ENCODE peak calls at places on chromosome 22, in ten cellular contexts. D is psoas muscle, N is body of pancreas, F is ovary, J is A549, M is progenitor cell of endocrine pancreas, L is fibroblast of lung, K is AG04450, V is AG09309, W is heart left ventricle. B is an unnamed sample.
A peak's percentile ranks its signal among the peaks of the same experiment; 100 is the strongest.

GRCh38 chr22:32823024-32823730 is 21.7 kb downstream of the TIMP3 start:
- DNase-seq in D (no peak), N (peak; percentile 60), F (no peak), J (peak; percentile 64), M (peak; percentile 37), L (peak; percentile 48), K (no peak), V (no peak), W (no peak), B (peak; percentile 19)

GRCh38 chr22:28977481-28977971 is 84.1 kb downstream of the C22orf31 start:
- DNase-seq in D (no peak), N (peak; percentile 48), F (no peak), J (peak; percentile 17), M (no peak), L (peak; percentile 55), K (no peak), V (no peak), W (no peak), B (no peak)

GRCh38 chr22:24952837-24953293 is 349 bp downstream of the KIAA1671 start:
- DNase-seq in D (peak; percentile 67), N (peak; percentile 74), F (peak; percentile 71), J (peak; percentile 67), M (peak; percentile 36), L (peak; percentile 47), K (no peak), V (no peak), W (peak; percentile 41), B (no peak)

GRCh38 chr22:20080445-20080775 is 369 bp downstream of the DGCR8 start:
- DNase-seq in D (peak; percentile 83), N (peak; percentile 70), F (peak; percentile 61), J (peak; percentile 50), M (peak; percentile 48), L (peak; percentile 50), K (no peak), V (no peak), W (peak; percentile 61), B (no peak)

GRCh38 chr22:24289781-24290181 is 19.1 kb downstream of the SPECC1L start:
- DNase-seq in D (no peak), N (no peak), F (no peak), J (no peak), M (no peak), L (peak; percentile 63), K (no peak), V (no peak), W (no peak), B (no peak)

GRCh38 chr22:19530751-19531150 is 6.5 kb upstream of the CLDN5 start:
- DNase-seq in D (no peak), N (no peak), F (no peak), J (no peak), M (no peak), L (no peak), K (no peak), V (no peak), W (no peak), B (no peak)

GRCh38 chr22:35961480-35961902 is 67.1 kb downstream of the RBFOX2 start:
- DNase-seq in D (no peak), N (no peak), F (peak; percentile 63), J (peak; percentile 37), M (no peak), L (peak; percentile 94), K (peak; percentile 55), V (no peak), W (peak; percentile 68), B (peak; percentile 64)

GRCh38 chr22:48577014-48577690 is 1250.5 kb downstream of the BRD1 start:
- DNase-seq in D (peak; percentile 44), N (no peak), F (no peak), J (no peak), M (no peak), L (no peak), K (no peak), V (no peak), W (no peak), B (no peak)

GRCh38 chr22:37165066-37165465 is 15.3 kb upstream of the IL2RB start:
- DNase-seq in D (peak; percentile 19), N (no peak), F (no peak), J (no peak), M (no peak), L (no peak), K (no peak), V (no peak), W (no peak), B (no peak)

GRCh38 chr22:37166675-37167066 is 17.0 kb upstream of the IL2RB start:
- DNase-seq in D (peak; percentile 94), N (peak; percentile 86), F (peak; percentile 85), J (peak; percentile 84), M (peak; percentile 75), L (peak; percentile 61), K (no peak), V (no peak), W (peak; percentile 89), B (peak; percentile 33)

GRCh38 chr22:37167176-37167980 is 17.7 kb upstream of the IL2RB start:
- DNase-seq in D (peak; percentile 41), N (peak; percentile 3), F (no peak), J (no peak), M (no peak), L (no peak), K (no peak), V (no peak), W (peak; percentile 34), B (no peak)

GRCh38 chr22:37164535-37164887 is 14.8 kb upstream of the IL2RB start:
- DNase-seq in D (no peak), N (no peak), F (no peak), J (no peak), M (no peak), L (no peak), K (no peak), V (no peak), W (no peak), B (no peak)

DNA sequence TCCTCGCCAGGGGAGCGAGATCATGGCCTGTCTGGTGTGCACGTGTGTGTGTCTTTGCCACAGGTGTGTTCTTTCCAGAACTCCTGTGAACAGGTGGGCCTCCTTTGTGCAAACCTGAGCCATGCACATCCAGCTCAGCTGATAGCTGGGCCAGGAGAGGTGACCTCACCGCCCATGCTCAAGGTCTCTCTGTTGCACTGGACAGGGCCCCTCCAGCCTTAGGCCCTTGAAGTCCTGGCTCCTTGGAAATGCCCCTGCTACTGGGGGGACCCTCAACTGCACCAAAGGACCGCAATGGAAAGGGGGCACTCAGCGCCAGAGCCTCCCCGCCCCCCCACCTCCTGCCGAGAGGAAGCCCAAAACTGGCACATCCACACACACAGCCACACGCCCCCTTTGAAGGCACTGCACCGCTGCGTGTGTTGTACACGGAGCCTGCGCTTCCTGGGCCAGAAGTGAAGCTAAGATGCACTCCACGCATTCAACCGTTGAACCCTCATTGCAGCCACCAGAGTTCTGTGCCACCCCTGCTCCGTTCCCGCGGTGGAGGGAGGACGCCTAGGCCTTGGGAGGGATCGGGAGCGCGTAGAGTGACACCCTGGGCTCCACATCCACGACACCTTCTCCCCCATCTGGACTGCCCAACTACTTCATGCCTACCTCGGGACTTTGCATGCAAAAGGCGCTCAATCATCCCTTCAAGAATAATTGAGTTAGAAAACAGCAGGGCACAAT is 16.4 kb upstream of the IL2RB start:
- DNase-seq in D (peak; percentile 47), N (no peak), F (no peak), J (no peak), M (no peak), L (no peak), K (no peak), V (no peak), W (peak; percentile 12), B (no peak)
- TF ChIP-seq CTCF in D (no peak), N (no peak), F (no peak), J (no peak), M (no peak), L (peak; percentile 4), K (no peak), V (no peak), W (no peak), B (no peak)

DNA sequence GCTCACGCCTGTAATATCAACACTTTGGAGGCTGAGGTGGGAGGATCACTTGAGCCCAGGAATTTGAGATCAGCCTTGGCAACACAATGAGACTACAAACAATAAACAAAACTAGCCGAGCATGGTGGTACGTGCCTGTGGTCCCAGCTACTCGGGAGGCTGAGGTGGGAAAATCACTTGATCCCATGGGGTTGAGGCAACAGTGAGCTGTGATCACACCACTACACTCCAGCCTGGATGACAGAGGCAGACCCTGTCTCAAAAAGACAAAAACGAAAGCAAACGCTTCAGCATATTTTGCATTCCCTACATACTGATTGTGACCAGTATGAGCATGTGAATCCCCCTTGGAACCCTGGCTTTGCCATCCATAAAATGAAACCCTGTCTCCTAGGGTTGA is 33.9 kb upstream of the MN1 start:
- DNase-seq in D (no peak), N (no peak), F (no peak), J (no peak), M (no peak), L (peak; percentile 60), K (no peak), V (no peak), W (no peak), B (peak; percentile 32)
- TF ChIP-seq CTCF in D (no peak), N (no peak), F (no peak), J (no peak), M (no peak), L (no peak), K (no peak), V (no peak), W (no peak), B (no peak)

GRCh38 chr22:46296257-46297150 is at the start of gene GTSE1:
- DNase-seq in D (peak; percentile 99), N (peak; percentile 99), F (peak; percentile 97), J (peak; percentile 95), M (peak; percentile 94), L (peak; percentile 93), K (peak; percentile 92), V (peak; percentile 86), W (peak; percentile 99), B (peak; percentile 91)
- TF ChIP-seq CTCF in D (peak; percentile 20), N (peak; percentile 39), F (no peak), J (no peak), M (no peak), L (no peak), K (peak; percentile 10), V (no peak), W (peak; percentile 29), B (peak; percentile 2)

GRCh38 chr22:44354288-44354687 is 41.5 kb upstream of the SHISAL1 start:
- DNase-seq in D (peak; percentile 26), N (no peak), F (peak; percentile 13), J (no peak), M (no peak), L (no peak), K (no peak), V (no peak), W (peak; percentile 9), B (no peak)

GRCh38 chr22:44353063-44353440 is 40.3 kb upstream of the SHISAL1 start:
- DNase-seq in D (peak; percentile 23), N (no peak), F (peak; percentile 15), J (no peak), M (no peak), L (no peak), K (no peak), V (no peak), W (peak; percentile 10), B (no peak)

GRCh38 chr22:44357962-44358553 is 45.3 kb upstream of the SHISAL1 start:
- DNase-seq in D (peak; percentile 46), N (peak; percentile 19), F (peak; percentile 70), J (no peak), M (no peak), L (peak; percentile 44), K (no peak), V (no peak), W (peak; percentile 49), B (peak; percentile 32)

GRCh38 chr22:44357296-44357961 is 44.7 kb upstream of the SHISAL1 start:
- DNase-seq in D (peak; percentile 5), N (peak; percentile 0), F (no peak), J (no peak), M (no peak), L (no peak), K (no peak), V (no peak), W (no peak), B (no peak)

DNA sequence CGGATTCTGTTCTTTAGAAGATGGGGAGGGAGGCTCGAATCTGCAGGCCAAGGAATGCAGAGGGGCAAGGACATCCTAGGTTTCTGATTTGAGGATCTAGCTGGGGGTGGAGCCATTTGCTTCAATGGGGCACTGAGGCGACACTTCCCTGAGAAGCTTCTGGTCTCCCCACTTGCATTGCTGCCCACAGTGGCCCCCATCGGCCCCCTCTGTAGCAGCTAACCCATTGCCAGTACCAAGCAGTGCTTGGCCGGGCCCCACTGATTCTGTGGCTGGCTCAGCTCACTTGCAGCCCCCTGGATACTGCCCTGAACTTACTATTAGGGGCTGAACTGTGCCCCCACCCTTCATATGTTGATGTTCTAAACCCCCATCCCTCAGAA is 42.9 kb upstream of the SHISAL1 start:
- DNase-seq in D (peak; percentile 5), N (no peak), F (peak; percentile 27), J (no peak), M (no peak), L (no peak), K (no peak), V (no peak), W (no peak), B (no peak)
- TF ChIP-seq CTCF in D (no peak), N (no peak), F (no peak), J (no peak), M (no peak), L (no peak), K (no peak), V (no peak), W (no peak), B (no peak)